ENCODE peak calls at places on chromosome 21, in six cellular contexts. One of them, this sample, is unnamed.

GRCh38 chr21:17585875-17586450 is 26.7 kb downstream of the BTG3 start:
- DNase-seq in suprapubic skin: no peak
- DNase-seq in prostate gland: no peak
- DNase-seq in transverse colon: no peak
- DNase-seq in breast epithelium: no peak
- DNase-seq in sigmoid colon: no peak
- DNase-seq in this sample: no peak

GRCh38 chr21:34574581-34574980 is 40.3 kb downstream of the RCAN1 start:
- DNase-seq in suprapubic skin: no peak
- DNase-seq in sigmoid colon: no peak
- DNase-seq in breast epithelium: no peak
- DNase-seq in transverse colon: no peak
- DNase-seq in prostate gland: no peak
- DNase-seq in this sample: no peak

GRCh38 chr21:41720250-41720649 is 46.6 kb downstream of the RIPK4 start:
- DNase-seq in suprapubic skin: no peak
- DNase-seq in prostate gland: no peak
- DNase-seq in sigmoid colon: no peak
- DNase-seq in transverse colon: no peak
- DNase-seq in breast epithelium: no peak
- DNase-seq in this sample: no peak

GRCh38 chr21:37386151-37386550 is 19.6 kb downstream of the DYRK1A start:
- DNase-seq in suprapubic skin: no peak
- DNase-seq in transverse colon: no peak
- DNase-seq in prostate gland: no peak
- DNase-seq in breast epithelium: no peak
- DNase-seq in sigmoid colon: no peak
- DNase-seq in this sample: peak; percentile 19

GRCh38 chr21:27171704-27172103 is 204.8 kb upstream of the ADAMTS5 start:
- DNase-seq in transverse colon: no peak
- DNase-seq in breast epithelium: no peak
- DNase-seq in suprapubic skin: no peak
- DNase-seq in sigmoid colon: no peak
- DNase-seq in prostate gland: no peak
- DNase-seq in this sample: no peak

GRCh38 chr21:35178812-35179211 is 129.7 kb upstream of the RUNX1 start:
- DNase-seq in suprapubic skin: no peak
- DNase-seq in breast epithelium: no peak
- DNase-seq in transverse colon: no peak
- DNase-seq in sigmoid colon: no peak
- DNase-seq in prostate gland: no peak
- DNase-seq in this sample: no peak

GRCh38 chr21:41894922-41895557 is 15.9 kb upstream of the PRDM15 start:
- DNase-seq in transverse colon: no peak
- DNase-seq in prostate gland: no peak
- DNase-seq in suprapubic skin: no peak
- DNase-seq in breast epithelium: no peak
- DNase-seq in sigmoid colon: peak; percentile 40
- DNase-seq in this sample: no peak

GRCh38 chr21:31609081-31609480 is 50.4 kb upstream of the SOD1 start:
- DNase-seq in sigmoid colon: no peak
- DNase-seq in transverse colon: no peak
- DNase-seq in breast epithelium: no peak
- DNase-seq in prostate gland: no peak
- DNase-seq in suprapubic skin: no peak
- DNase-seq in this sample: no peak

GRCh38 chr21:44522753-44523204 is 17.2 kb downstream of the KRTAP10-1 start:
- DNase-seq in breast epithelium: peak; percentile 40
- DNase-seq in transverse colon: no peak
- DNase-seq in prostate gland: no peak
- DNase-seq in suprapubic skin: no peak
- DNase-seq in sigmoid colon: no peak
- DNase-seq in this sample: peak; percentile 42

GRCh38 chr21:23531444-23531843 is 2075.8 kb downstream of the MRPL39 start:
- DNase-seq in sigmoid colon: no peak
- DNase-seq in transverse colon: no peak
- DNase-seq in prostate gland: no peak
- DNase-seq in breast epithelium: no peak
- DNase-seq in suprapubic skin: no peak
- DNase-seq in this sample: no peak

GRCh38 chr21:20004353-20004752 is 993.9 kb upstream of the NCAM2 start:
- DNase-seq in suprapubic skin: no peak
- DNase-seq in sigmoid colon: no peak
- DNase-seq in breast epithelium: no peak
- DNase-seq in transverse colon: no peak
- DNase-seq in prostate gland: no peak
- DNase-seq in this sample: no peak

GRCh38 chr21:37281993-37282392 is 14.9 kb upstream of the VPS26C start:
- DNase-seq in transverse colon: peak; percentile 17
- DNase-seq in prostate gland: peak; percentile 7
- DNase-seq in suprapubic skin: no peak
- DNase-seq in breast epithelium: no peak
- DNase-seq in sigmoid colon: no peak
- DNase-seq in this sample: no peak

GRCh38 chr21:46120301-46121285 is 22.7 kb downstream of the COL6A2 start:
- DNase-seq in breast epithelium: peak; percentile 46
- DNase-seq in suprapubic skin: peak; percentile 69
- DNase-seq in transverse colon: no peak
- DNase-seq in prostate gland: no peak
- DNase-seq in sigmoid colon: peak; percentile 64
- DNase-seq in this sample: peak; percentile 60

GRCh38 chr21:35593000-35593502 is 467.3 kb downstream of the SETD4 start:
- DNase-seq in prostate gland: no peak
- DNase-seq in transverse colon: no peak
- DNase-seq in breast epithelium: no peak
- DNase-seq in suprapubic skin: no peak
- DNase-seq in sigmoid colon: no peak
- DNase-seq in this sample: no peak

GRCh38 chr21:46518983-46519583 is 60.4 kb downstream of the DIP2A start:
- DNase-seq in prostate gland: no peak
- DNase-seq in sigmoid colon: no peak
- DNase-seq in suprapubic skin: no peak
- DNase-seq in transverse colon: no peak
- DNase-seq in breast epithelium: no peak
- DNase-seq in this sample: no peak

GRCh38 chr21:42829417-42829816 is 49.9 kb downstream of the WDR4 start:
- DNase-seq in sigmoid colon: peak; percentile 33
- DNase-seq in breast epithelium: no peak
- DNase-seq in transverse colon: no peak
- DNase-seq in prostate gland: no peak
- DNase-seq in suprapubic skin: no peak
- DNase-seq in this sample: peak; percentile 29

GRCh38 chr21:36245649-36246048 is 74.3 kb upstream of the MORC3 start:
- DNase-seq in transverse colon: no peak
- DNase-seq in sigmoid colon: no peak
- DNase-seq in suprapubic skin: no peak
- DNase-seq in breast epithelium: no peak
- DNase-seq in prostate gland: no peak
- DNase-seq in this sample: no peak

DNA sequence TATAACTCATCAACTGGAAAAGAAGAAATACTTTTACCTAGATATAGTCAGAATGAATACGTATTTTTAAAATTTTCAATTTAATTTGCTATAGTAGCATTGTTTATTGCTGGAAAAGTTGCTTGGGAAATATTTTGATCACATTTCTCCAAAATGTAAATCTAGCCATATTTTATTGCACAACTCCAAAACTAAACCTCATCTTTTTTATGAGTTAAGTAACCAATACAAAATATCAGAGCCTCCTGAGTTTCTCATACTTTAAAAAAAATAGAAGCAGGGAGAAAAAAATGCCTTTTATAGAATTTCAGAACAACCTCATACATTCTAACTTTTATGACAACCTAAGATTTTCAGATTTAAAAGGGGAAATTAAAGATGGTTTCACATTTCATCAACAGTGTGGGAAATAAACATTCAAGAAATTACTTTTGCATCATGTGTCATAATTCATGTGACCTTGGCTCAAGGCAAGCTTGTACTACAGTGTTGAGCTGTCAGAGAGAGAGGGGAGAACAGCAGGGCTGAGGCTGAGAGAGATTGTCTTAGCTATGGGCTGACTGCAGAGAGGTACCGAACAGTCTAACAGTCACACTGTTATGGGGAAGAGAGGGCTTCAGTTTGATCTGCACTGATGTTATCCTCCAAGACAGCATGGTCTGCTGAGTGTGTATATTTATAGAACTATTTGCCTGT is 519.0 kb downstream of the LTN1 start:
- DNase-seq in suprapubic skin: no peak
- DNase-seq in sigmoid colon: no peak
- DNase-seq in breast epithelium: no peak
- DNase-seq in transverse colon: no peak
- DNase-seq in prostate gland: no peak
- DNase-seq in this sample: no peak
- TF ChIP-seq POLR2AphosphoS5 in suprapubic skin: no peak
- TF ChIP-seq POLR2AphosphoS5 in sigmoid colon: no peak
- TF ChIP-seq POLR2AphosphoS5 in breast epithelium: no peak
- TF ChIP-seq POLR2AphosphoS5 in transverse colon: no peak
- TF ChIP-seq POLR2AphosphoS5 in prostate gland: no peak
- TF ChIP-seq POLR2AphosphoS5 in this sample: no peak

GRCh38 chr21:38646213-38646837 is 148.0 kb upstream of the ERG start:
- DNase-seq in suprapubic skin: no peak
- DNase-seq in breast epithelium: no peak
- DNase-seq in sigmoid colon: no peak
- DNase-seq in transverse colon: no peak
- DNase-seq in prostate gland: no peak
- DNase-seq in this sample: no peak

GRCh38 chr21:38652396-38652795 is 153.3 kb upstream of the ETS2 start:
- DNase-seq in transverse colon: no peak
- DNase-seq in breast epithelium: no peak
- DNase-seq in prostate gland: no peak
- DNase-seq in sigmoid colon: no peak
- DNase-seq in suprapubic skin: no peak
- DNase-seq in this sample: no peak

GRCh38 chr21:38651570-38651969 is 153.3 kb upstream of the ERG start:
- DNase-seq in suprapubic skin: no peak
- DNase-seq in transverse colon: no peak
- DNase-seq in sigmoid colon: no peak
- DNase-seq in breast epithelium: no peak
- DNase-seq in prostate gland: no peak
- DNase-seq in this sample: no peak

GRCh38 chr21:38645282-38645681 is 147.0 kb upstream of the ERG start:
- DNase-seq in prostate gland: no peak
- DNase-seq in breast epithelium: no peak
- DNase-seq in sigmoid colon: no peak
- DNase-seq in suprapubic skin: no peak
- DNase-seq in transverse colon: no peak
- DNase-seq in this sample: no peak

GRCh38 chr21:38649120-38649519 is 150.8 kb upstream of the ERG start:
- DNase-seq in breast epithelium: no peak
- DNase-seq in transverse colon: no peak
- DNase-seq in sigmoid colon: no peak
- DNase-seq in suprapubic skin: no peak
- DNase-seq in prostate gland: no peak
- DNase-seq in this sample: no peak
- TF ChIP-seq POLR2A in breast epithelium: no peak
- TF ChIP-seq POLR2A in transverse colon: no peak
- TF ChIP-seq POLR2A in sigmoid colon: no peak
- TF ChIP-seq POLR2A in suprapubic skin: no peak
- TF ChIP-seq POLR2A in prostate gland: no peak
- TF ChIP-seq POLR2A in this sample: no peak

DNA sequence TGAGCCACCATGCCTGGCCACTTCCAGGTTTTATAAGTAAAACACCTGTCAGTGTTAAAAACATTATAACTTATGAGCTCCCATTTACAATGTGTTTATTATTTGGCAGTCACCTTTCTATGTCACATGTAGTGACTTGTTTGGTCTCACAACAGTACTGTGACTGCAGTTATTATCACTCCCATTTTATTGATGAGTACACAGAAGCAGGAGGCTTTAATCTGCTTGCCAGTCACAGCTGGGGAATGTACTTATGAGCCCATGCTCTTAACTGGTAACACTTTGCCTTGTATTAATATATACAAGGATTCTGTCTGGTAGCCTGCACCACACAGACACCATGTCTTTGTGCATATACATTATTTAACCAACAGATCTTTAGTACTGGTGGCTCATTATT is 31.1 kb upstream of the BACH1 start:
- DNase-seq in prostate gland: no peak
- DNase-seq in sigmoid colon: no peak
- DNase-seq in breast epithelium: no peak
- DNase-seq in suprapubic skin: no peak
- DNase-seq in transverse colon: no peak
- DNase-seq in this sample: no peak
- H3K4me3 ChIP-seq in prostate gland: no peak overlapping the region
- H3K4me3 ChIP-seq in sigmoid colon: no peak overlapping the region
- H3K4me3 ChIP-seq in breast epithelium: no peak overlapping the region
- H3K4me3 ChIP-seq in suprapubic skin: no peak overlapping the region
- H3K4me3 ChIP-seq in transverse colon: no peak overlapping the region
- H3K4me3 ChIP-seq in this sample: no peak overlapping the region

DNA sequence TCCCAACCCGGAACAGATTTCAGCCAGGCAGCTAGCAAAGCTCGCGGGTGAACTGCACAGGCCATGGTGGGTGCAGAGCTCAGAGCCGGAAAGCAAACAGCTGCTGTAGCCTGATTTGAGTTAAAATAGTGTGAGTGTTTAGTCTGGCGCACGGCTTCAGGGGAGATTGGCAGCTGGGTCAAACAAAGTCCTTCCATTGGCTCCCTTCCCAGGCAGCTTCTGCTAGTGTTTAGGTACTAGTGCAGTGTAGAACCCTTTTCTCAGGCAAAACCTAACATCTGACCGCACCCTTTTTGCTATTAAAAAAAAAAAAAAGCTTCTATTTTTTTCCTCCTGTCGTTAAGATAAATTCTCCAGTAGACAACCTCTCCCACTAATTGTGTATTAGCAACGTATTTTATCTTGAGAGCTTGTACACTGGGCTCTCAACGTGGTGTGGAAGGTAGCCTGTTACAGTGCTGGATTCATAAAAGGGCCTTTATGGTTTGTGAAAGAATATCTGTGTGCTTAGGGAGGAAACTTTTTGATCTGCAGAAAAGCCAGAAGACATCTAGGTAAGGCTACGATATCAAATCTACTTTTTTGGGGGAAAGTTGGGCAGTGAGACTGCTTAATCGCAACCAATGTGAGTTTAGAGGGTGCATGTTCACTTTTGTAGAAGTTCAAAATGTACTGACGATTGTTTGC is 689.5 kb downstream of the USP25 start:
- DNase-seq in prostate gland: peak; percentile 68
- DNase-seq in transverse colon: peak; percentile 12
- DNase-seq in breast epithelium: peak; percentile 52
- DNase-seq in suprapubic skin: peak; percentile 80
- DNase-seq in sigmoid colon: peak; percentile 88
- DNase-seq in this sample: no peak
- TF ChIP-seq POLR2AphosphoS5 in prostate gland: peak; percentile 28
- TF ChIP-seq POLR2AphosphoS5 in transverse colon: no peak
- TF ChIP-seq POLR2AphosphoS5 in breast epithelium: no peak
- TF ChIP-seq POLR2AphosphoS5 in suprapubic skin: peak; percentile 25
- TF ChIP-seq POLR2AphosphoS5 in sigmoid colon: no peak
- TF ChIP-seq POLR2AphosphoS5 in this sample: no peak